ENCODE peak calls at places on chromosome 2, in eight cellular contexts. T, Y, H, L, Q, C, F and I are unnamed samples.

GRCh38 chr2:72993147-72993546 is 75.8 kb downstream of the EMX1 start:
- DNase-seq in Y (peak), H (peak), F (peak), Q (peak), C (peak), T (peak), L (no peak), I (peak)

GRCh38 chr2:158403237-158403636 is 53.3 kb downstream of the CCDC148 start:
- DNase-seq in L (no peak), F (no peak), H (peak), T (no peak), Y (no peak), C (no peak), Q (no peak), I (peak)

GRCh38 chr2:240412211-240412830 is 23.1 kb upstream of the GPC1 start:
- DNase-seq in Q (no peak), F (no peak), C (no peak), Y (no peak), H (no peak), T (no peak), L (no peak), I (no peak)

GRCh38 chr2:65377556-65378307 is 54.7 kb downstream of the SPRED2 start:
- DNase-seq in F (peak), T (no peak), L (no peak), C (no peak), Y (no peak), Q (no peak), H (peak), I (no peak)

GRCh38 chr2:138522556-138522955 is 21.0 kb downstream of the SPOPL start:
- DNase-seq in L (no peak), T (no peak), H (no peak), F (no peak), Q (peak), C (no peak), Y (no peak), I (peak)

GRCh38 chr2:112836695-112837117 is at the start of gene IL1B:
- DNase-seq in F (peak), Q (no peak), T (no peak), C (no peak), H (peak), L (no peak), Y (no peak), I (no peak)

GRCh38 chr2:11123856-11124759 is 31.2 kb upstream of the SLC66A3 start:
- DNase-seq in Q (peak), L (peak), C (peak), Y (peak), T (peak), H (peak), F (peak), I (peak)

GRCh38 chr2:30465171-30465545 is 18.1 kb downstream of the LCLAT1 start:
- DNase-seq in F (no peak), Y (no peak), T (no peak), L (no peak), H (no peak), Q (no peak), C (no peak), I (no peak)

GRCh38 chr2:51027442-51027841 is 4.5 kb downstream of the NRXN1 start:
- DNase-seq in Q (peak), F (no peak), L (no peak), H (no peak), Y (no peak), C (no peak), T (no peak), I (no peak)

GRCh38 chr2:12819098-12819465 is 102.3 kb downstream of the TRIB2 start:
- DNase-seq in C (no peak), L (no peak), Y (no peak), F (peak), T (peak), Q (no peak), H (peak), I (no peak)

GRCh38 chr2:7895356-7895755 is 786.5 kb upstream of the ID2 start:
- DNase-seq in C (no peak), Q (no peak), Y (no peak), F (no peak), H (no peak), T (no peak), L (no peak), I (no peak)

GRCh38 chr2:15579641-15580040 is 12.0 kb upstream of the DDX1 start:
- DNase-seq in C (no peak), T (no peak), L (no peak), Y (no peak), Q (no peak), F (no peak), H (peak), I (no peak)

GRCh38 chr2:51103205-51103604 is 71.3 kb upstream of the NRXN1 start:
- DNase-seq in T (no peak), Y (no peak), Q (no peak), C (no peak), L (no peak), H (peak), F (peak), I (no peak)

GRCh38 chr2:161426416-161426787 is 10.3 kb downstream of the TBR1 start:
- DNase-seq in H (no peak), F (no peak), C (no peak), T (no peak), Y (no peak), L (no peak), Q (peak), I (no peak)

GRCh38 chr2:236177967-236178909 is 10.1 kb upstream of the GBX2 start:
- DNase-seq in C (no peak), T (peak), Q (peak), Y (no peak), F (peak), H (peak), L (peak), I (peak)

GRCh38 chr2:196750291-196750923 is 49.1 kb downstream of the GTF3C3 start:
- DNase-seq in F (no peak), L (no peak), Q (no peak), T (no peak), H (no peak), C (no peak), Y (peak), I (no peak)

GRCh38 chr2:182186132-182186735 is 200.6 kb downstream of the PPP1R1C start:
- DNase-seq in T (no peak), L (peak), C (no peak), Q (peak), H (peak), Y (peak), F (peak), I (peak)

GRCh38 chr2:68366083-68366560 is 1.0 kb downstream of the PLEK start:
- DNase-seq in H (no peak), C (no peak), Y (no peak), L (no peak), T (no peak), Q (no peak), F (no peak), I (no peak)

GRCh38 chr2:53150146-53150545 is 617.5 kb upstream of the CHAC2 start:
- DNase-seq in L (no peak), H (no peak), Q (no peak), Y (no peak), T (no peak), C (no peak), F (no peak), I (no peak)

GRCh38 chr2:5791371-5791770 is 99.2 kb downstream of the SOX11 start:
- DNase-seq in H (no peak), T (no peak), L (no peak), F (no peak), C (no peak), Q (no peak), Y (no peak), I (no peak)

GRCh38 chr2:181891966-181892794 is 650 bp downstream of the ITPRID2 start:
- DNase-seq in F (peak), T (peak), H (peak), L (peak), Q (peak), Y (peak), C (peak), I (peak)

GRCh38 chr2:199895406-199895805 is 15.7 kb upstream of the C2orf69 start:
- DNase-seq in H (no peak), F (no peak), Q (no peak), C (no peak), L (no peak), T (no peak), Y (no peak), I (no peak)

GRCh38 chr2:186675380-186675779 is 18.5 kb upstream of the FAM171B start:
- DNase-seq in T (no peak), C (no peak), L (no peak), Q (no peak), F (peak), Y (no peak), H (no peak), I (no peak)

GRCh38 chr2:10810175-10811161 is 2.1 kb downstream of the PDIA6 start:
- DNase-seq in C (no peak), T (no peak), F (peak), Q (peak), L (no peak), Y (peak), H (no peak), I (peak)

GRCh38 chr2:2845796-2846315 is 514.8 kb upstream of the MYT1L start:
- DNase-seq in Q (no peak), T (no peak), C (no peak), L (no peak), H (no peak), F (no peak), Y (no peak), I (no peak)

GRCh38 chr2:24304098-24304497 is 56.2 kb downstream of the ITSN2 start:
- DNase-seq in L (peak), Q (no peak), Y (no peak), T (peak), F (peak), H (peak), C (no peak), I (no peak)

GRCh38 chr2:219561179-219562048 is 9.9 kb downstream of the OBSL1 start:
- DNase-seq in Q (no peak), H (no peak), C (no peak), F (no peak), L (no peak), T (peak), Y (no peak), I (no peak)

GRCh38 chr2:217366246-217366645 is 506.4 kb upstream of the TNP1 start:
- DNase-seq in Q (no peak), Y (no peak), C (no peak), H (no peak), L (no peak), F (no peak), T (no peak), I (no peak)

GRCh38 chr2:158102446-158102845 is 770 bp downstream of the UPP2 start:
- DNase-seq in T (no peak), Y (no peak), H (peak), F (no peak), C (no peak), L (no peak), Q (no peak), I (no peak)

GRCh38 chr2:68196120-68196716 is 38.5 kb downstream of the PNO1 start:
- DNase-seq in T (no peak), H (peak), F (no peak), C (peak), L (no peak), Q (no peak), Y (peak), I (peak)